ENCODE peak calls at places on chromosomes 2 and 18, in four cellular contexts. A, P, U and L are unnamed samples.

GRCh38 chr2:53252115-53252514 is 515.5 kb upstream of the CHAC2 start:
- DNase-seq in U (no peak), A (no peak), P (peak; percentile 31), L (no peak)

GRCh38 chr18:35635171-35635570 is 53.6 kb downstream of the GALNT1 start:
- DNase-seq in U (no peak), A (no peak), P (no peak), L (no peak)

GRCh38 chr2:148922776-148923175 is 47.7 kb downstream of the KIF5C start:
- DNase-seq in P (peak; percentile 73), A (no peak), U (peak; percentile 26), L (no peak)

GRCh38 chr18:56402872-56403516 is 235.4 kb downstream of the TXNL1 start:
- DNase-seq in A (peak; percentile 72), P (no peak), U (no peak), L (no peak)

GRCh38 chr2:85878719-85879390 is 9.9 kb downstream of the ST3GAL5 start:
- DNase-seq in A (no peak), U (no peak), P (no peak), L (no peak)

GRCh38 chr2:198283149-198283548 is 478.8 kb downstream of the PLCL1 start:
- DNase-seq in A (no peak), P (no peak), U (no peak), L (no peak)

GRCh38 chr18:6086731-6087130 is 191.4 kb upstream of the TMEM200C start:
- DNase-seq in U (no peak), P (no peak), A (no peak), L (no peak)

GRCh38 chr2:191991442-191991841 is 144.6 kb upstream of the CAVIN2 start:
- DNase-seq in U (no peak), A (no peak), P (no peak), L (no peak)

GRCh38 chr2:77487074-77487803 is 34.9 kb downstream of the LRRTM4 start:
- DNase-seq in U (no peak), A (no peak), P (no peak), L (no peak)

GRCh38 chr2:159150208-159150607 is 136.3 kb downstream of the WDSUB1 start:
- DNase-seq in U (no peak), A (no peak), P (no peak), L (no peak)

GRCh38 chr2:181959508-181959907 is 26.1 kb upstream of the PPP1R1C start:
- DNase-seq in A (no peak), P (no peak), U (no peak), L (no peak)

GRCh38 chr2:145199052-145199451 is 679.1 kb upstream of the ZEB2 start:
- DNase-seq in U (peak; percentile 40), A (no peak), P (peak; percentile 75), L (no peak)

GRCh38 chr2:137155351-137156104 is 390.2 kb downstream of the THSD7B start:
- DNase-seq in U (no peak), P (no peak), A (no peak), L (no peak)

GRCh38 chr2:45889053-45889452 is 237.6 kb downstream of the PRKCE start:
- DNase-seq in A (no peak), U (peak; percentile 67), P (peak; percentile 90), L (no peak)

GRCh38 chr2:104825124-104825865 is 28.6 kb upstream of the POU3F3 start:
- DNase-seq in U (no peak), P (no peak), A (no peak), L (no peak)

GRCh38 chr2:240956161-240956934 is 42.1 kb upstream of the SNED1 start:
- DNase-seq in P (no peak), A (no peak), U (no peak), L (no peak)

GRCh38 chr2:216695401-216695821 is at the start of gene IGFBP5:
- DNase-seq in P (peak; percentile 90), U (peak; percentile 92), A (peak; percentile 65), L (no peak)

GRCh38 chr18:55642191-55642590 is 54.2 kb upstream of the TCF4 start:
- DNase-seq in U (no peak), A (no peak), P (no peak), L (no peak)

GRCh38 chr2:71798266-71799012 is 345.1 kb downstream of the DYSF start:
- DNase-seq in P (peak; percentile 29), A (peak; percentile 8), U (no peak), L (peak; percentile 58)

GRCh38 chr2:174338626-174339570 is 4.1 kb downstream of the SP9 start:
- DNase-seq in U (no peak), P (peak; percentile 6), A (no peak), L (no peak)

GRCh38 chr2:230931556-230932231 is 6.7 kb upstream of the GPR55 start:
- DNase-seq in A (no peak), P (no peak), U (no peak), L (no peak)

GRCh38 chr2:137886432-137886831 is 77.8 kb upstream of the HNMT start:
- DNase-seq in U (peak; percentile 15), P (peak; percentile 40), A (no peak), L (no peak)

GRCh38 chr2:21999522-21999921 is 875.8 kb downstream of the TDRD15 start:
- DNase-seq in A (no peak), P (no peak), U (no peak), L (no peak)

GRCh38 chr2:217890445-217890844 is 112.3 kb downstream of the TNS1 start:
- DNase-seq in U (no peak), P (no peak), A (no peak), L (no peak)

GRCh38 chr18:10368456-10369453 is 85.7 kb upstream of the APCDD1 start:
- DNase-seq in P (no peak), A (no peak), U (no peak), L (no peak)

GRCh38 chr2:11257983-11258382 is 86.5 kb downstream of the ROCK2 start:
- DNase-seq in U (no peak), A (no peak), P (no peak), L (no peak)

GRCh38 chr18:22676423-22676822 is 256.7 kb upstream of the RBBP8 start:
- DNase-seq in A (no peak), U (no peak), P (no peak), L (no peak)

GRCh38 chr2:65024149-65024829 is 31.9 kb upstream of the CEP68 start:
- DNase-seq in U (no peak), P (no peak), A (no peak), L (no peak)

GRCh38 chr2:169109502-169110409 is 40.4 kb downstream of the DHRS9 start:
- DNase-seq in A (peak; percentile 52), U (peak; percentile 59), P (peak; percentile 58), L (peak; percentile 88)